ENCODE peak calls at places on chromosome 4, in seven cellular contexts. One of them, this sample, is unnamed.

GRCh38 chr4:152729466-152729865 is 49.7 kb upstream of the TMEM154 start:
- DNase-seq in fibroblast of lung: peak; percentile 17
- DNase-seq in bronchial epithelial cell: peak; percentile 92
- DNase-seq in endothelial cell: no peak
- DNase-seq in Calu3: no peak
- DNase-seq in gastrocnemius medialis: no peak
- DNase-seq in ovary: no peak
- DNase-seq in this sample: no peak

GRCh38 chr4:28565434-28565833 is 1704.8 kb downstream of the STIM2 start:
- DNase-seq in fibroblast of lung: no peak
- DNase-seq in bronchial epithelial cell: no peak
- DNase-seq in ovary: no peak
- DNase-seq in endothelial cell: no peak
- DNase-seq in gastrocnemius medialis: no peak
- DNase-seq in Calu3: no peak
- DNase-seq in this sample: no peak

GRCh38 chr4:92381640-92382039 is 77.9 kb downstream of the GRID2 start:
- DNase-seq in bronchial epithelial cell: peak; percentile 6
- DNase-seq in gastrocnemius medialis: no peak
- DNase-seq in ovary: no peak
- DNase-seq in Calu3: no peak
- DNase-seq in fibroblast of lung: peak; percentile 34
- DNase-seq in endothelial cell: no peak
- DNase-seq in this sample: no peak

GRCh38 chr4:20859097-20859781 is 159.0 kb downstream of the PACRGL start:
- DNase-seq in bronchial epithelial cell: no peak
- DNase-seq in gastrocnemius medialis: no peak
- DNase-seq in endothelial cell: no peak
- DNase-seq in ovary: no peak
- DNase-seq in Calu3: no peak
- DNase-seq in fibroblast of lung: no peak
- DNase-seq in this sample: no peak

GRCh38 chr4:152258391-152258790 is 277.5 kb downstream of the FBXW7 start:
- DNase-seq in gastrocnemius medialis: no peak
- DNase-seq in bronchial epithelial cell: no peak
- DNase-seq in Calu3: no peak
- DNase-seq in fibroblast of lung: no peak
- DNase-seq in endothelial cell: no peak
- DNase-seq in ovary: no peak
- DNase-seq in this sample: no peak

GRCh38 chr4:118032691-118033090 is 1.6 kb upstream of the NDST3 start:
- DNase-seq in gastrocnemius medialis: no peak
- DNase-seq in bronchial epithelial cell: peak; percentile 39
- DNase-seq in ovary: no peak
- DNase-seq in endothelial cell: no peak
- DNase-seq in fibroblast of lung: peak; percentile 5
- DNase-seq in Calu3: no peak
- DNase-seq in this sample: no peak

GRCh38 chr4:84697615-84698201 is 114.8 kb downstream of the CDS1 start:
- DNase-seq in ovary: no peak
- DNase-seq in Calu3: no peak
- DNase-seq in fibroblast of lung: peak; percentile 19
- DNase-seq in gastrocnemius medialis: no peak
- DNase-seq in endothelial cell: no peak
- DNase-seq in bronchial epithelial cell: no peak
- DNase-seq in this sample: no peak

GRCh38 chr4:117488692-117489091 is 403.3 kb upstream of the TRAM1L1 start:
- DNase-seq in Calu3: no peak
- DNase-seq in ovary: no peak
- DNase-seq in fibroblast of lung: no peak
- DNase-seq in bronchial epithelial cell: no peak
- DNase-seq in endothelial cell: no peak
- DNase-seq in gastrocnemius medialis: no peak
- DNase-seq in this sample: no peak

GRCh38 chr4:158169516-158169915 is 3.3 kb downstream of the GASK1B start:
- DNase-seq in ovary: no peak
- DNase-seq in fibroblast of lung: no peak
- DNase-seq in gastrocnemius medialis: no peak
- DNase-seq in endothelial cell: no peak
- DNase-seq in Calu3: no peak
- DNase-seq in bronchial epithelial cell: no peak
- DNase-seq in this sample: no peak

GRCh38 chr4:1211371-1211770 is 37.6 kb downstream of the CTBP1 start:
- DNase-seq in ovary: no peak
- DNase-seq in gastrocnemius medialis: no peak
- DNase-seq in endothelial cell: no peak
- DNase-seq in bronchial epithelial cell: no peak
- DNase-seq in Calu3: no peak
- DNase-seq in fibroblast of lung: no peak
- DNase-seq in this sample: no peak

GRCh38 chr4:151641167-151641566 is 119.6 kb downstream of the GATB start:
- DNase-seq in gastrocnemius medialis: peak; percentile 40
- DNase-seq in bronchial epithelial cell: peak; percentile 82
- DNase-seq in endothelial cell: no peak
- DNase-seq in Calu3: no peak
- DNase-seq in ovary: no peak
- DNase-seq in fibroblast of lung: peak; percentile 18
- DNase-seq in this sample: no peak

GRCh38 chr4:76747613-76748012 is 150.3 kb downstream of the SOWAHB start:
- DNase-seq in Calu3: no peak
- DNase-seq in bronchial epithelial cell: no peak
- DNase-seq in ovary: no peak
- DNase-seq in endothelial cell: no peak
- DNase-seq in fibroblast of lung: no peak
- DNase-seq in gastrocnemius medialis: no peak
- DNase-seq in this sample: no peak

GRCh38 chr4:76751612-76752343 is 146.2 kb downstream of the SOWAHB start:
- DNase-seq in endothelial cell: no peak
- DNase-seq in fibroblast of lung: no peak
- DNase-seq in Calu3: no peak
- DNase-seq in bronchial epithelial cell: no peak
- DNase-seq in gastrocnemius medialis: no peak
- DNase-seq in ovary: no peak
- DNase-seq in this sample: no peak

GRCh38 chr4:76750716-76751115 is 147.2 kb downstream of the SOWAHB start:
- DNase-seq in ovary: no peak
- DNase-seq in gastrocnemius medialis: no peak
- DNase-seq in bronchial epithelial cell: no peak
- DNase-seq in fibroblast of lung: no peak
- DNase-seq in Calu3: no peak
- DNase-seq in endothelial cell: no peak
- DNase-seq in this sample: no peak

GRCh38 chr4:76749361-76749760 is 148.6 kb downstream of the SOWAHB start:
- DNase-seq in fibroblast of lung: no peak
- DNase-seq in bronchial epithelial cell: no peak
- DNase-seq in gastrocnemius medialis: no peak
- DNase-seq in Calu3: no peak
- DNase-seq in ovary: no peak
- DNase-seq in endothelial cell: no peak
- DNase-seq in this sample: no peak

DNA sequence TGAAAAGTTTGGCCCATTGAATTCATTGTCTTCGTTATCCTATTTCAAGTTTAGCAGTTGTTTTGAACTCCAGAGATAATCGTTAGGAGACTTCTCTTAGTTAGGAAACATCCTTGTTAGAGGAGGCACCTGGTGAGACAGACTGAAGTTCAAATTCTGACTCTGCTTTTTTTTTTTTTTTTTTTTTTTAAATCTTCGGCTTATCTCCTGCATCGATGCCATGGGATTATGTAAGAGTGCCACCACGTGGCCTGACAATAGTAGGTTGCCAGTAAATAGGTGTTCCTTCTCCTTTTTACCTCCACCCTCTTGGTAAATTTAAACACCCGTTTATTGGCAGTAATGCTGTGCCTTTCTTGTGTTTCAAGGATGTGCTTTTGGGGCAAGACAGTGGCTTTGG is 149.3 kb downstream of the SOWAHB start:
- DNase-seq in fibroblast of lung: peak; percentile 59
- DNase-seq in bronchial epithelial cell: peak; percentile 49
- DNase-seq in Calu3: peak; percentile 37
- DNase-seq in ovary: no peak
- DNase-seq in gastrocnemius medialis: no peak
- DNase-seq in endothelial cell: peak; percentile 30
- DNase-seq in this sample: no peak
- TF ChIP-seq CTCF in fibroblast of lung: no peak
- TF ChIP-seq CTCF in bronchial epithelial cell: peak; percentile 28
- TF ChIP-seq CTCF in Calu3: no peak
- TF ChIP-seq CTCF in ovary: no peak
- TF ChIP-seq CTCF in gastrocnemius medialis: no peak
- TF ChIP-seq CTCF in endothelial cell: peak; percentile 19
- TF ChIP-seq CTCF in this sample: no peak

GRCh38 chr4:103996637-103997036 is 276.9 kb upstream of the TACR3 start:
- DNase-seq in ovary: no peak
- DNase-seq in Calu3: peak; percentile 44
- DNase-seq in bronchial epithelial cell: peak; percentile 97
- DNase-seq in endothelial cell: peak; percentile 11
- DNase-seq in gastrocnemius medialis: no peak
- DNase-seq in fibroblast of lung: peak; percentile 42
- DNase-seq in this sample: no peak

GRCh38 chr4:103998752-103999151 is 279.0 kb upstream of the TACR3 start:
- DNase-seq in gastrocnemius medialis: no peak
- DNase-seq in endothelial cell: no peak
- DNase-seq in Calu3: no peak
- DNase-seq in fibroblast of lung: no peak
- DNase-seq in bronchial epithelial cell: no peak
- DNase-seq in ovary: no peak
- DNase-seq in this sample: no peak

GRCh38 chr4:103996059-103996458 is 276.3 kb upstream of the TACR3 start:
- DNase-seq in bronchial epithelial cell: peak; percentile 69
- DNase-seq in fibroblast of lung: peak; percentile 1
- DNase-seq in gastrocnemius medialis: no peak
- DNase-seq in endothelial cell: no peak
- DNase-seq in ovary: no peak
- DNase-seq in Calu3: no peak
- DNase-seq in this sample: no peak

GRCh38 chr4:103994059-103994458 is 274.3 kb upstream of the TACR3 start:
- DNase-seq in bronchial epithelial cell: peak; percentile 38
- DNase-seq in fibroblast of lung: peak; percentile 1
- DNase-seq in Calu3: no peak
- DNase-seq in gastrocnemius medialis: no peak
- DNase-seq in ovary: no peak
- DNase-seq in endothelial cell: no peak
- DNase-seq in this sample: no peak
- TF ChIP-seq CTCF in bronchial epithelial cell: peak; percentile 28
- TF ChIP-seq CTCF in fibroblast of lung: no peak
- TF ChIP-seq CTCF in Calu3: no peak
- TF ChIP-seq CTCF in gastrocnemius medialis: no peak
- TF ChIP-seq CTCF in ovary: no peak
- TF ChIP-seq CTCF in endothelial cell: peak; percentile 47
- TF ChIP-seq CTCF in this sample: no peak

GRCh38 chr4:168536448-168536847 is 39.6 kb downstream of the PALLD start:
- DNase-seq in endothelial cell: no peak
- DNase-seq in bronchial epithelial cell: no peak
- DNase-seq in fibroblast of lung: no peak
- DNase-seq in Calu3: no peak
- DNase-seq in gastrocnemius medialis: no peak
- DNase-seq in ovary: no peak
- DNase-seq in this sample: no peak
- TF ChIP-seq CTCF in endothelial cell: no peak
- TF ChIP-seq CTCF in bronchial epithelial cell: no peak
- TF ChIP-seq CTCF in fibroblast of lung: no peak
- TF ChIP-seq CTCF in Calu3: no peak
- TF ChIP-seq CTCF in gastrocnemius medialis: no peak
- TF ChIP-seq CTCF in ovary: no peak
- TF ChIP-seq CTCF in this sample: no peak

GRCh38 chr4:6714954-6715353 is 1.0 kb upstream of the BLOC1S4 start:
- DNase-seq in bronchial epithelial cell: no peak
- DNase-seq in Calu3: no peak
- DNase-seq in ovary: no peak
- DNase-seq in gastrocnemius medialis: no peak
- DNase-seq in endothelial cell: no peak
- DNase-seq in fibroblast of lung: no peak
- DNase-seq in this sample: no peak

GRCh38 chr4:6710282-6710681 is 617 bp upstream of the MRFAP1L1 start:
- DNase-seq in endothelial cell: no peak
- DNase-seq in ovary: no peak
- DNase-seq in bronchial epithelial cell: no peak
- DNase-seq in gastrocnemius medialis: no peak
- DNase-seq in fibroblast of lung: no peak
- DNase-seq in Calu3: no peak
- DNase-seq in this sample: no peak

GRCh38 chr4:6706173-6706572 is 3.5 kb downstream of the MRFAP1L1 start:
- DNase-seq in Calu3: no peak
- DNase-seq in endothelial cell: no peak
- DNase-seq in ovary: no peak
- DNase-seq in bronchial epithelial cell: no peak
- DNase-seq in gastrocnemius medialis: no peak
- DNase-seq in fibroblast of lung: no peak
- DNase-seq in this sample: no peak

GRCh38 chr4:6705638-6706037 is 4.0 kb downstream of the MRFAP1L1 start:
- DNase-seq in fibroblast of lung: no peak
- DNase-seq in bronchial epithelial cell: no peak
- DNase-seq in ovary: no peak
- DNase-seq in endothelial cell: no peak
- DNase-seq in Calu3: no peak
- DNase-seq in gastrocnemius medialis: no peak
- DNase-seq in this sample: no peak

DNA sequence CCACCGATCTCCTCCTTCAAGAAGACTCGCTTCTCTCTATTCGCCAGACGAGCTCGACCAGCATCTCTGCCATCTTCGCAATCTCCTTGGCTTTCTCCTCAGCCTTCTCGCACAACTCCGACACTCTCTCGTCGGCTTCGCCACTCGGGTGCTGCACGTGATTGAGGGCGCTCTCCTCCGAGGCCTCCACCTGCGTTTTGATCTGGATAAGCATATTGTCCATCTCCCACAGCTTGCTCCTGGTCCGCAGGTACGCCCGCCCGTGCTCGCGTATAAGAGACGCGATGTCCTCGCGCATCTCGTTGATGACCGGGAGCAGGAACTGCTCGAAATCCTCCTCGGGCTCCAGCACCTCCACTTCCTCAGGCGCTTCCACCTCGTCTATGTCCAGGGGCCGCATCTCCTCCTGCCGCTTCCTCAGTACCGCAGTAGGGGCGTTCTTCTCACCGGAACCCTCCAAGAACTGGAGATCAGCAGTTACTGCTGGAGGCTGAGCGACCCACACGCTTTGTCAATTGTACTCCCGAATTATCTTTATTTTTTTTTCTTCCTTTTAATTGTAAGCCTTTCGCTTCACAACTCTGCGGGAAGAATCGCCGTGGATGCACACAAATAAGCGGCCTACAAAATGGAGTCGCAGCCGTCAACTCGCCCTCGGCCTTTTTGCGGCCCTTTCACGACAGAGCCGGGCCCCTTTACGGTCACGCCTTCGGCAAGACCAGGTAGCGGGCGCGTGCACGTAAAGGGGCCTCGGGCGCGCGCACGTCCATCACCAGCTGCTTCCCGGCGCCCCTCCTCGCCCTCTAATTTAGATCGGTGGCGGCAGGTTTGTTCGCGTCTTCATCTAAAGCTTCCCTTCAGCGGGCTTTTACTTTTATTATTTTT is at the start of gene MRFAP1L1:
- DNase-seq in ovary: peak; percentile 97
- DNase-seq in gastrocnemius medialis: peak; percentile 97
- DNase-seq in fibroblast of lung: peak; percentile 98
- DNase-seq in bronchial epithelial cell: peak; percentile 90
- DNase-seq in endothelial cell: peak; percentile 97
- DNase-seq in Calu3: peak; percentile 92
- DNase-seq in this sample: peak; percentile 98
- TF ChIP-seq CTCF in ovary: no peak
- TF ChIP-seq CTCF in gastrocnemius medialis: peak; percentile 8
- TF ChIP-seq CTCF in fibroblast of lung: peak; percentile 7
- TF ChIP-seq CTCF in bronchial epithelial cell: peak; percentile 7
- TF ChIP-seq CTCF in endothelial cell: no peak
- TF ChIP-seq CTCF in Calu3: no peak
- TF ChIP-seq CTCF in this sample: no peak